ENCODE peak calls at places on chromosomes 13 and 19, in four cellular contexts. C is brain microvascular endothelial cell; L is lung; B is CD8-positive, alpha-beta T cell. U is an unnamed sample. For H3K27me3, the result is how much of the 10 kb centered on the place peaks cover.

GRCh38 chr19:31285744-31286143 is 63.5 kb downstream of the TSHZ3 start:
- DNase-seq in L (no peak), B (no peak), C (peak), U (no peak)

GRCh38 chr13:87459419-87459818 is 211.8 kb upstream of the SLITRK5 start:
- DNase-seq in B (no peak), C (no peak), L (no peak), U (no peak)

GRCh38 chr13:79508224-79508961 is 27.4 kb downstream of the NDFIP2 start:
- DNase-seq in B (no peak), C (no peak), L (no peak), U (no peak)

GRCh38 chr19:53865523-53865917 is 2.2 kb upstream of the MYADM start:
- DNase-seq in C (no peak), L (no peak), B (no peak), U (no peak)

GRCh38 chr13:23707674-23708073 is 137.5 kb downstream of the TNFRSF19 start:
- DNase-seq in L (no peak), C (peak), B (no peak), U (no peak)

GRCh38 chr13:99206873-99207272 is 6.2 kb downstream of the UBAC2 start:
- DNase-seq in L (no peak), C (no peak), B (no peak), U (no peak)

GRCh38 chr13:75495938-75496337 is 14.0 kb upstream of the TBC1D4 start:
- DNase-seq in L (no peak), B (no peak), C (peak), U (no peak)

GRCh38 chr13:34409496-34410163 is 532.4 kb upstream of the NBEA start:
- DNase-seq in C (no peak), L (no peak), B (no peak), U (no peak)

GRCh38 chr19:44925114-44925891 is 10.9 kb downstream of the APOC1 start:
- DNase-seq in L (peak), C (no peak), B (no peak), U (peak)

GRCh38 chr13:46721054-46721453 is 75.9 kb downstream of the ESD start:
- DNase-seq in C (peak), B (no peak), L (no peak), U (no peak)

GRCh38 chr13:44128522-44128921 is 245.1 kb upstream of the SERP2 start:
- DNase-seq in L (no peak), B (no peak), C (no peak), U (no peak)

GRCh38 chr19:18865973-18866799 is 29.8 kb downstream of the CERS1 start:
- DNase-seq in L (no peak), C (peak), B (peak), U (peak)

GRCh38 chr19:4969772-4970531 is 1.0 kb downstream of the KDM4B start:
- DNase-seq in L (no peak), B (no peak), C (no peak), U (no peak)

GRCh38 chr19:39397360-39398296 is 6.5 kb downstream of the MED29 start:
- DNase-seq in C (peak), L (peak), B (peak), U (peak)
- H3K4me3 ChIP-seq in C (no peak), L (peak), B (peak), U (no peak)

DNA sequence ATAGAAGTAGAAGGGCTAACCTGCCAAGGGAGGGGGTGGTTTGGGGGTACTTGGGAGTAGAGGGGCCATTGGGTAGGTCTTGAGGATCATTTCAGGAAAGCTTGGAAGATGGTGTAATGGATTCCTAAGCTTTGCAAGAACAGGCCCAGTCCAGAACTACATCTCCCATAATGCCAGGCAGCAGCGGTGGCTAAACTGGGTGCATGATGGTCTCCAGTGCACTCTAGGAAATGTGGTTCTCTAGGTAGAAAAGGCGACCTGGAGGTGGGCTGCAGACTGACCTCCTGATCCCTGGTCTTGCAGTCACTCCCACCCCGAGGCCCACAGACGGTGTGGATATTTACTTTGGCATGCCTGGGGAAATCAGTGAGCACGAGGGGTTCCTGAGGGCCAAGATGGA is 3.8 kb downstream of the APLP1 start:
- DNase-seq in C (no peak), L (no peak), B (no peak), U (no peak)
- H3K27me3 ChIP-seq in C (under half), L (under half), B (under half), U (under half)

GRCh38 chr19:33300016-33300981 is 2.0 kb downstream of the CEBPA start:
- DNase-seq in C (no peak), B (no peak), L (peak), U (no peak)
- H3K27ac ChIP-seq in C (no peak), B (no peak), L (no peak), U (no peak)

GRCh38 chr13:108911807-108912206 is 282.4 kb downstream of the MYO16 start:
- DNase-seq in C (no peak), L (no peak), B (no peak), U (no peak)

GRCh38 chr13:108917581-108917980 is 288.2 kb downstream of the MYO16 start:
- DNase-seq in L (no peak), C (peak), B (no peak), U (no peak)

GRCh38 chr13:108915095-108915633 is 285.8 kb downstream of the MYO16 start:
- DNase-seq in B (no peak), C (peak), L (no peak), U (no peak)

GRCh38 chr13:108919036-108919907 is 289.9 kb downstream of the MYO16 start:
- DNase-seq in B (no peak), C (no peak), L (peak), U (no peak)

DNA sequence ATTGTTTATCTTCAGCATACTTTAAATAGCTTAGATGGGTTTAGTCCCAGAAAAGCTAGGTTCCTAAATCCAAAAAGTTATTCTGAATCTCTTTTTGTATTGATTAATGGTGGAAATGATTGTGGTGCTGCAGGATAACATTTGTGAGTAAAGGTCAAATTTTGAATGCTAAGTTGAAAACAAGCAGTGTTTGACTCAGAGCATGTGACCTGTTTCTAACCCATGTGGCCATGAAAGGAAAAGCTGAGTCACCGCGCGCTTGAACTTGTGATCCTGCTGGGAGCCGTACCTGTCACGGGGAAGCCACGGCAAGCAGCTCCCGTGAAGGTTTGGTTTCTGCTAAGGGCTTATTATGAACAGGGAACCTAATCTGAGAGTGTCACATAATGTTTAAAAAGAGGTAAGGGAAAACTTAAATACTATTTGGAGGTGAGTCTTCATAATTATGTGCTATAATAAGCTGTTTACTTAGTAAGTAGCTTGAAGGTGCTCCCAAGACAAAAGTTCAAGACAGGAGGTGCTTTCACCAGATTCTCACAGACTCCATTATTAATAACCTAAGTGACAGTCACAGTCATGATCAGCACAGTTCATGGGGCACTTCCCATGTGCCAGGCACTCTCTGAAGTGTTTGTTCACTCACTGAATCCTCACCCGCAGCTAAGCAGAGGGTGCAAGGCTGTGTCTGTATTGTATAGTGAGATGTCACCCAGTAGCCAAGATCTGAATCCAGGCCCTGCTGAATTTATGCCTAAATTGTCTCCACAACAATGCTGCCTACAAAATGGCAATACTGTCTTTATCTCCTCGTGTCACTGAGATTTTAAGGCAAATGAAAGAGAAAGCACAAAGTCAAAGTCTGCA is 286.5 kb downstream of the MYO16 start:
- DNase-seq in B (peak), C (peak), L (peak), U (peak)
- H3K4me3 ChIP-seq in B (no peak), C (no peak), L (no peak), U (no peak)

DNA sequence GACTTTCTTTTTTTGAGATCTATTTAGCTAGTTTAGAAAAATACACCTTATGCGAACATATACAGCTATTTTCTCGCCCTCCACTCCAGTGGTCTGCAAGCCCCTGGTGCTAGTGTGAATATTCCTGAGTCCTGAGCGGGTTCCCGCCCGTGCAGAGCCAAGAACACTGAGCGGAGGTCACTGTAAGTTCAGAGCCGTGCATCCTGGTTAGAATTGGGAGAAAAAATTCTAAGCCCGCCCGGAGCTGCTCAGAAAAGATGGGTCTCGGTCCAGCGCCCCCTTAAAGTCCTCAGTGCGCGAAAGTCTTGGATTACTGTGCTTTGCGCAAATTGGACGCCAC is 117.7 kb downstream of the KCNRG start:
- DNase-seq in B (no peak), C (no peak), L (no peak), U (no peak)
- H3K27me3 ChIP-seq in B (half or more), C (under half), L (under half), U (under half)

GRCh38 chr19:47414469-47414868 is 4.9 kb downstream of the MEIS3 start:
- DNase-seq in B (no peak), L (no peak), C (no peak), U (no peak)
- H3K27ac ChIP-seq in B (no peak), L (no peak), C (no peak), U (no peak)

GRCh38 chr19:1325568-1326294 is 40.1 kb downstream of the EFNA2 start:
- DNase-seq in C (no peak), B (no peak), L (no peak), U (no peak)
- H3K4me3 ChIP-seq in C (peak), B (no peak), L (no peak), U (no peak)

U was measured in aorta.